ENCODE peak calls at places on chromosomes 5 and 9, in ten cellular contexts. G is EH; X is NCI-H187; Z is GM12865; M is left ventricle myocardium superior; I is coronary artery; L is CD8-positive, alpha-beta T cell; K is A549; R is NCI-H1930; T is AG08396. H is an unnamed sample.

GRCh38 chr9:130825051-130825651 is 9.9 kb upstream of the ABL1 start:
- DNase-seq in G (peak; percentile 84), X (no peak), Z (no peak), M (no peak), I (no peak), L (no peak), K (no peak), R (no peak), T (peak; percentile 64), H (no peak)

GRCh38 chr5:121285861-121286527 is 565.7 kb upstream of the FTMT start:
- DNase-seq in G (no peak), X (no peak), Z (no peak), M (no peak), I (no peak), L (no peak), K (no peak), R (no peak), T (no peak), H (no peak)

GRCh38 chr5:10632110-10632903 is 68.4 kb downstream of the ANKRD33B start:
- DNase-seq in G (peak; percentile 69), X (no peak), Z (peak; percentile 96), M (no peak), I (no peak), L (no peak), K (no peak), R (no peak), T (no peak), H (no peak)

GRCh38 chr9:128150594-128151342 is 1.5 kb downstream of the LCN2 start:
- DNase-seq in G (no peak), X (no peak), Z (peak; percentile 37), M (peak; percentile 27), I (no peak), L (no peak), K (peak; percentile 42), R (no peak), T (no peak), H (no peak)

GRCh38 chr5:54844905-54845566 is 140.4 kb downstream of the ESM1 start:
- DNase-seq in G (peak; percentile 74), X (no peak), Z (peak; percentile 49), M (no peak), I (no peak), L (no peak), K (peak; percentile 35), R (no peak), T (no peak), H (no peak)

GRCh38 chr5:154811653-154812465 is 38.5 kb downstream of the FAXDC2 start:
- DNase-seq in G (peak; percentile 76), X (no peak), Z (peak; percentile 75), M (peak; percentile 71), I (no peak), L (peak; percentile 73), K (peak; percentile 74), R (no peak), T (peak; percentile 72), H (peak; percentile 44)

GRCh38 chr9:37036237-37037136 is 2.4 kb upstream of the PAX5 start:
- DNase-seq in G (peak; percentile 42), X (no peak), Z (peak; percentile 84), M (peak; percentile 61), I (no peak), L (peak; percentile 51), K (no peak), R (peak; percentile 52), T (peak; percentile 44), H (peak; percentile 70)

GRCh38 chr9:137129089-137129455 is 9.9 kb upstream of the GRIN1 start:
- DNase-seq in G (peak; percentile 36), X (no peak), Z (peak; percentile 49), M (peak; percentile 55), I (no peak), L (peak; percentile 24), K (peak; percentile 51), R (no peak), T (no peak), H (no peak)

GRCh38 chr9:31347082-31347617 is 1037.3 kb upstream of the ACO1 start:
- DNase-seq in G (no peak), X (no peak), Z (peak; percentile 88), M (no peak), I (no peak), L (peak; percentile 22), K (no peak), R (no peak), T (no peak), H (no peak)

GRCh38 chr9:13646500-13646899 is 367.0 kb upstream of the MPDZ start:
- DNase-seq in G (no peak), X (no peak), Z (no peak), M (no peak), I (no peak), L (no peak), K (no peak), R (no peak), T (no peak), H (no peak)

GRCh38 chr9:22111871-22112247 is 102.8 kb upstream of the CDKN2B start:
- DNase-seq in G (peak; percentile 90), X (no peak), Z (no peak), M (no peak), I (no peak), L (no peak), K (no peak), R (no peak), T (peak; percentile 34), H (no peak)

GRCh38 chr5:142829821-142830220 is 59.6 kb downstream of the ARHGAP26 start:
- DNase-seq in G (peak; percentile 76), X (no peak), Z (no peak), M (no peak), I (no peak), L (no peak), K (no peak), R (no peak), T (no peak), H (no peak)

GRCh38 chr9:18463991-18464390 is 10.0 kb upstream of the ADAMTSL1 start:
- DNase-seq in G (peak; percentile 70), X (no peak), Z (no peak), M (no peak), I (no peak), L (no peak), K (no peak), R (no peak), T (no peak), H (no peak)

GRCh38 chr5:172361566-172362238 is 78.1 kb upstream of the UBTD2 start:
- DNase-seq in G (peak; percentile 100), X (no peak), Z (peak; percentile 91), M (no peak), I (no peak), L (no peak), K (peak; percentile 56), R (no peak), T (peak; percentile 89), H (no peak)

GRCh38 chr5:163880307-163880706 is 374.9 kb downstream of the MAT2B start:
- DNase-seq in G (peak; percentile 30), X (no peak), Z (no peak), M (no peak), I (no peak), L (no peak), K (no peak), R (no peak), T (no peak), H (no peak)

GRCh38 chr5:58046371-58046770 is 413.5 kb downstream of the PLK2 start:
- DNase-seq in G (no peak), X (no peak), Z (no peak), M (no peak), I (no peak), L (no peak), K (no peak), R (no peak), T (no peak), H (no peak)

GRCh38 chr9:27348785-27349489 is 52.0 kb upstream of the EQTN start:
- DNase-seq in G (no peak), X (no peak), Z (no peak), M (no peak), I (no peak), L (no peak), K (no peak), R (no peak), T (no peak), H (no peak)

GRCh38 chr9:135561391-135562234 is at the start of gene PAEP:
- DNase-seq in G (no peak), X (no peak), Z (no peak), M (no peak), I (no peak), L (no peak), K (peak; percentile 49), R (no peak), T (no peak), H (no peak)

GRCh38 chr5:115857621-115858349 is 16.1 kb downstream of the AP3S1 start:
- DNase-seq in G (peak; percentile 87), X (no peak), Z (no peak), M (no peak), I (no peak), L (no peak), K (peak; percentile 43), R (no peak), T (no peak), H (no peak)

GRCh38 chr5:9059920-9060691 is 485.8 kb downstream of the SEMA5A start:
- DNase-seq in G (peak; percentile 99), X (no peak), Z (peak; percentile 18), M (peak; percentile 38), I (no peak), L (no peak), K (no peak), R (no peak), T (peak; percentile 90), H (peak; percentile 33)

GRCh38 chr9:17422994-17423680 is 155.7 kb upstream of the SH3GL2 start:
- DNase-seq in G (peak; percentile 10), X (no peak), Z (no peak), M (no peak), I (no peak), L (no peak), K (no peak), R (no peak), T (no peak), H (peak; percentile 47)

GRCh38 chr9:32882616-32883015 is 99.3 kb downstream of the TMEM215 start:
- DNase-seq in G (no peak), X (no peak), Z (no peak), M (no peak), I (no peak), L (no peak), K (no peak), R (no peak), T (no peak), H (no peak)

GRCh38 chr5:135313946-135314345 is 85.1 kb downstream of the MACROH2A1 start:
- DNase-seq in G (no peak), X (no peak), Z (no peak), M (no peak), I (no peak), L (no peak), K (no peak), R (no peak), T (no peak), H (no peak)

GRCh38 chr5:179802950-179803562 is 3.6 kb downstream of the MGAT4B start:
- DNase-seq in G (no peak), X (peak; percentile 63), Z (no peak), M (no peak), I (no peak), L (no peak), K (no peak), R (no peak), T (no peak), H (no peak)

GRCh38 chr9:134348404-134349155 is 22.3 kb downstream of the RXRA start:
- DNase-seq in G (no peak), X (no peak), Z (no peak), M (no peak), I (no peak), L (no peak), K (no peak), R (no peak), T (no peak), H (no peak)

GRCh38 chr9:71985070-71985956 is 73.9 kb downstream of the C9orf85 start:
- DNase-seq in G (no peak), X (no peak), Z (no peak), M (no peak), I (no peak), L (no peak), K (peak; percentile 9), R (no peak), T (no peak), H (no peak)

GRCh38 chr5:59189482-59189881 is 606.6 kb downstream of the RAB3C start:
- DNase-seq in G (no peak), X (no peak), Z (no peak), M (no peak), I (no peak), L (no peak), K (no peak), R (no peak), T (no peak), H (peak; percentile 50)

GRCh38 chr5:131825404-131826013 is 28.7 kb upstream of the FNIP1 start:
- DNase-seq in G (no peak), X (no peak), Z (peak; percentile 54), M (no peak), I (no peak), L (no peak), K (no peak), R (no peak), T (peak; percentile 7), H (no peak)